ENCODE peak calls at places on chromosome 6, in nine cellular contexts. One of them, this sample, is unnamed.

GRCh38 chr6:157133856-157134255 is 189.5 kb downstream of the TMEM242 start:
- DNase-seq in EL: no peak
- DNase-seq in NCI-H460: no peak
- DNase-seq in hippocampal formation: no peak
- DNase-seq in T-helper 9 cell: no peak
- DNase-seq in nephron progenitor cell: no peak
- DNase-seq in stimulated activated CD8-positive, alpha-beta memory T cell treated with anti-CD3 and anti-CD28 coated beads, Interleukin-2, amount 100 ng/mL, for 48 hours: no peak
- DNase-seq in activated CD4-positive, alpha-beta T cell treated with anti-CD3 and anti-CD28 coated beads for 24 hours: no peak
- DNase-seq in brain pericyte: no peak
- DNase-seq in this sample: no peak

GRCh38 chr6:108164815-108165706 is 761 bp upstream of the NR2E1 start:
- DNase-seq in hippocampal formation: no peak
- DNase-seq in activated CD4-positive, alpha-beta T cell treated with anti-CD3 and anti-CD28 coated beads for 24 hours: no peak
- DNase-seq in brain pericyte: no peak
- DNase-seq in nephron progenitor cell: peak; percentile 41
- DNase-seq in NCI-H460: no peak
- DNase-seq in stimulated activated CD8-positive, alpha-beta memory T cell treated with anti-CD3 and anti-CD28 coated beads, Interleukin-2, amount 100 ng/mL, for 48 hours: no peak
- DNase-seq in T-helper 9 cell: no peak
- DNase-seq in EL: no peak
- DNase-seq in this sample: no peak

GRCh38 chr6:111565316-111566221 is 40.1 kb downstream of the TRAF3IP2 start:
- DNase-seq in EL: no peak
- DNase-seq in brain pericyte: no peak
- DNase-seq in nephron progenitor cell: no peak
- DNase-seq in NCI-H460: no peak
- DNase-seq in stimulated activated CD8-positive, alpha-beta memory T cell treated with anti-CD3 and anti-CD28 coated beads, Interleukin-2, amount 100 ng/mL, for 48 hours: no peak
- DNase-seq in T-helper 9 cell: no peak
- DNase-seq in activated CD4-positive, alpha-beta T cell treated with anti-CD3 and anti-CD28 coated beads for 24 hours: no peak
- DNase-seq in hippocampal formation: no peak
- DNase-seq in this sample: no peak

GRCh38 chr6:44002071-44002590 is 125.1 kb downstream of the MRPL14 start:
- DNase-seq in hippocampal formation: no peak
- DNase-seq in brain pericyte: no peak
- DNase-seq in NCI-H460: no peak
- DNase-seq in activated CD4-positive, alpha-beta T cell treated with anti-CD3 and anti-CD28 coated beads for 24 hours: no peak
- DNase-seq in stimulated activated CD8-positive, alpha-beta memory T cell treated with anti-CD3 and anti-CD28 coated beads, Interleukin-2, amount 100 ng/mL, for 48 hours: no peak
- DNase-seq in T-helper 9 cell: no peak
- DNase-seq in nephron progenitor cell: peak; percentile 74
- DNase-seq in EL: no peak
- DNase-seq in this sample: no peak

GRCh38 chr6:99821164-99821563 is 172.9 kb downstream of the MCHR2 start:
- DNase-seq in hippocampal formation: no peak
- DNase-seq in EL: no peak
- DNase-seq in NCI-H460: no peak
- DNase-seq in T-helper 9 cell: no peak
- DNase-seq in brain pericyte: no peak
- DNase-seq in stimulated activated CD8-positive, alpha-beta memory T cell treated with anti-CD3 and anti-CD28 coated beads, Interleukin-2, amount 100 ng/mL, for 48 hours: no peak
- DNase-seq in activated CD4-positive, alpha-beta T cell treated with anti-CD3 and anti-CD28 coated beads for 24 hours: no peak
- DNase-seq in nephron progenitor cell: no peak
- DNase-seq in this sample: no peak

GRCh38 chr6:31460361-31461025 is 37.5 kb upstream of the MICB start:
- DNase-seq in T-helper 9 cell: no peak
- DNase-seq in nephron progenitor cell: no peak
- DNase-seq in brain pericyte: no peak
- DNase-seq in hippocampal formation: no peak
- DNase-seq in NCI-H460: no peak
- DNase-seq in EL: no peak
- DNase-seq in activated CD4-positive, alpha-beta T cell treated with anti-CD3 and anti-CD28 coated beads for 24 hours: no peak
- DNase-seq in stimulated activated CD8-positive, alpha-beta memory T cell treated with anti-CD3 and anti-CD28 coated beads, Interleukin-2, amount 100 ng/mL, for 48 hours: no peak
- DNase-seq in this sample: no peak

GRCh38 chr6:45923831-45924391 is 91.7 kb downstream of the CLIC5 start:
- DNase-seq in NCI-H460: no peak
- DNase-seq in T-helper 9 cell: no peak
- DNase-seq in EL: peak; percentile 54
- DNase-seq in activated CD4-positive, alpha-beta T cell treated with anti-CD3 and anti-CD28 coated beads for 24 hours: peak; percentile 38
- DNase-seq in brain pericyte: no peak
- DNase-seq in stimulated activated CD8-positive, alpha-beta memory T cell treated with anti-CD3 and anti-CD28 coated beads, Interleukin-2, amount 100 ng/mL, for 48 hours: peak; percentile 32
- DNase-seq in nephron progenitor cell: no peak
- DNase-seq in hippocampal formation: no peak
- DNase-seq in this sample: peak; percentile 65

GRCh38 chr6:53159558-53159957 is 10.9 kb upstream of the GCM1 start:
- DNase-seq in EL: peak; percentile 27
- DNase-seq in nephron progenitor cell: no peak
- DNase-seq in stimulated activated CD8-positive, alpha-beta memory T cell treated with anti-CD3 and anti-CD28 coated beads, Interleukin-2, amount 100 ng/mL, for 48 hours: no peak
- DNase-seq in brain pericyte: no peak
- DNase-seq in NCI-H460: no peak
- DNase-seq in hippocampal formation: no peak
- DNase-seq in T-helper 9 cell: no peak
- DNase-seq in activated CD4-positive, alpha-beta T cell treated with anti-CD3 and anti-CD28 coated beads for 24 hours: no peak
- DNase-seq in this sample: peak; percentile 27

GRCh38 chr6:53837875-53838806 is 43.3 kb downstream of the LRRC1 start:
- DNase-seq in hippocampal formation: peak; percentile 69
- DNase-seq in brain pericyte: no peak
- DNase-seq in T-helper 9 cell: no peak
- DNase-seq in nephron progenitor cell: no peak
- DNase-seq in activated CD4-positive, alpha-beta T cell treated with anti-CD3 and anti-CD28 coated beads for 24 hours: no peak
- DNase-seq in NCI-H460: no peak
- DNase-seq in stimulated activated CD8-positive, alpha-beta memory T cell treated with anti-CD3 and anti-CD28 coated beads, Interleukin-2, amount 100 ng/mL, for 48 hours: no peak
- DNase-seq in EL: no peak
- DNase-seq in this sample: no peak

GRCh38 chr6:31945507-31946369 is at the start of gene CFB:
- DNase-seq in EL: peak; percentile 95
- DNase-seq in brain pericyte: no peak
- DNase-seq in activated CD4-positive, alpha-beta T cell treated with anti-CD3 and anti-CD28 coated beads for 24 hours: no peak
- DNase-seq in T-helper 9 cell: no peak
- DNase-seq in NCI-H460: no peak
- DNase-seq in nephron progenitor cell: no peak
- DNase-seq in stimulated activated CD8-positive, alpha-beta memory T cell treated with anti-CD3 and anti-CD28 coated beads, Interleukin-2, amount 100 ng/mL, for 48 hours: no peak
- DNase-seq in hippocampal formation: no peak
- DNase-seq in this sample: peak; percentile 93

GRCh38 chr6:161919711-161920110 is 645.9 kb upstream of the AGPAT4 start:
- DNase-seq in EL: no peak
- DNase-seq in NCI-H460: no peak
- DNase-seq in brain pericyte: no peak
- DNase-seq in nephron progenitor cell: no peak
- DNase-seq in stimulated activated CD8-positive, alpha-beta memory T cell treated with anti-CD3 and anti-CD28 coated beads, Interleukin-2, amount 100 ng/mL, for 48 hours: no peak
- DNase-seq in T-helper 9 cell: no peak
- DNase-seq in hippocampal formation: no peak
- DNase-seq in activated CD4-positive, alpha-beta T cell treated with anti-CD3 and anti-CD28 coated beads for 24 hours: no peak
- DNase-seq in this sample: no peak

GRCh38 chr6:167968091-167968490 is 29.4 kb upstream of the KIF25 start:
- DNase-seq in activated CD4-positive, alpha-beta T cell treated with anti-CD3 and anti-CD28 coated beads for 24 hours: no peak
- DNase-seq in brain pericyte: no peak
- DNase-seq in EL: peak; percentile 4
- DNase-seq in T-helper 9 cell: no peak
- DNase-seq in stimulated activated CD8-positive, alpha-beta memory T cell treated with anti-CD3 and anti-CD28 coated beads, Interleukin-2, amount 100 ng/mL, for 48 hours: no peak
- DNase-seq in NCI-H460: peak; percentile 8
- DNase-seq in nephron progenitor cell: peak; percentile 46
- DNase-seq in hippocampal formation: no peak
- DNase-seq in this sample: no peak

GRCh38 chr6:39938773-39939381 is 4.6 kb upstream of the MOCS1 start:
- DNase-seq in nephron progenitor cell: no peak
- DNase-seq in stimulated activated CD8-positive, alpha-beta memory T cell treated with anti-CD3 and anti-CD28 coated beads, Interleukin-2, amount 100 ng/mL, for 48 hours: no peak
- DNase-seq in activated CD4-positive, alpha-beta T cell treated with anti-CD3 and anti-CD28 coated beads for 24 hours: no peak
- DNase-seq in NCI-H460: no peak
- DNase-seq in brain pericyte: no peak
- DNase-seq in EL: no peak
- DNase-seq in T-helper 9 cell: no peak
- DNase-seq in hippocampal formation: no peak
- DNase-seq in this sample: no peak

GRCh38 chr6:29748391-29749352 is 25.4 kb downstream of the HLA-F start:
- DNase-seq in NCI-H460: peak; percentile 68
- DNase-seq in stimulated activated CD8-positive, alpha-beta memory T cell treated with anti-CD3 and anti-CD28 coated beads, Interleukin-2, amount 100 ng/mL, for 48 hours: peak; percentile 80
- DNase-seq in activated CD4-positive, alpha-beta T cell treated with anti-CD3 and anti-CD28 coated beads for 24 hours: peak; percentile 73
- DNase-seq in brain pericyte: no peak
- DNase-seq in EL: peak; percentile 89
- DNase-seq in hippocampal formation: peak; percentile 79
- DNase-seq in nephron progenitor cell: peak; percentile 92
- DNase-seq in T-helper 9 cell: peak; percentile 84
- DNase-seq in this sample: peak; percentile 96

GRCh38 chr6:33651947-33652346 is 30.8 kb downstream of the ITPR3 start:
- DNase-seq in brain pericyte: no peak
- DNase-seq in hippocampal formation: no peak
- DNase-seq in T-helper 9 cell: no peak
- DNase-seq in EL: no peak
- DNase-seq in stimulated activated CD8-positive, alpha-beta memory T cell treated with anti-CD3 and anti-CD28 coated beads, Interleukin-2, amount 100 ng/mL, for 48 hours: no peak
- DNase-seq in activated CD4-positive, alpha-beta T cell treated with anti-CD3 and anti-CD28 coated beads for 24 hours: no peak
- DNase-seq in nephron progenitor cell: no peak
- DNase-seq in NCI-H460: no peak
- DNase-seq in this sample: no peak

GRCh38 chr6:82870582-82871172 is 195.0 kb downstream of the UBE3D start:
- DNase-seq in NCI-H460: no peak
- DNase-seq in EL: no peak
- DNase-seq in activated CD4-positive, alpha-beta T cell treated with anti-CD3 and anti-CD28 coated beads for 24 hours: no peak
- DNase-seq in hippocampal formation: no peak
- DNase-seq in stimulated activated CD8-positive, alpha-beta memory T cell treated with anti-CD3 and anti-CD28 coated beads, Interleukin-2, amount 100 ng/mL, for 48 hours: no peak
- DNase-seq in T-helper 9 cell: no peak
- DNase-seq in nephron progenitor cell: no peak
- DNase-seq in brain pericyte: no peak
- DNase-seq in this sample: no peak

GRCh38 chr6:14365393-14365792 is 247.8 kb downstream of the CD83 start:
- DNase-seq in T-helper 9 cell: no peak
- DNase-seq in stimulated activated CD8-positive, alpha-beta memory T cell treated with anti-CD3 and anti-CD28 coated beads, Interleukin-2, amount 100 ng/mL, for 48 hours: no peak
- DNase-seq in hippocampal formation: no peak
- DNase-seq in brain pericyte: no peak
- DNase-seq in nephron progenitor cell: no peak
- DNase-seq in activated CD4-positive, alpha-beta T cell treated with anti-CD3 and anti-CD28 coated beads for 24 hours: no peak
- DNase-seq in EL: peak; percentile 29
- DNase-seq in NCI-H460: no peak
- DNase-seq in this sample: peak; percentile 26

GRCh38 chr6:149275621-149276020 is 41.9 kb upstream of the TAB2 start:
- DNase-seq in nephron progenitor cell: no peak
- DNase-seq in EL: peak; percentile 14
- DNase-seq in hippocampal formation: no peak
- DNase-seq in NCI-H460: no peak
- DNase-seq in T-helper 9 cell: no peak
- DNase-seq in brain pericyte: no peak
- DNase-seq in stimulated activated CD8-positive, alpha-beta memory T cell treated with anti-CD3 and anti-CD28 coated beads, Interleukin-2, amount 100 ng/mL, for 48 hours: no peak
- DNase-seq in activated CD4-positive, alpha-beta T cell treated with anti-CD3 and anti-CD28 coated beads for 24 hours: no peak
- DNase-seq in this sample: no peak

GRCh38 chr6:16747232-16748027 is 13.8 kb downstream of the ATXN1 start:
- DNase-seq in nephron progenitor cell: no peak
- DNase-seq in T-helper 9 cell: no peak
- DNase-seq in stimulated activated CD8-positive, alpha-beta memory T cell treated with anti-CD3 and anti-CD28 coated beads, Interleukin-2, amount 100 ng/mL, for 48 hours: no peak
- DNase-seq in activated CD4-positive, alpha-beta T cell treated with anti-CD3 and anti-CD28 coated beads for 24 hours: no peak
- DNase-seq in hippocampal formation: no peak
- DNase-seq in brain pericyte: no peak
- DNase-seq in EL: peak; percentile 80
- DNase-seq in NCI-H460: no peak
- DNase-seq in this sample: peak; percentile 66

GRCh38 chr6:89434954-89435353 is 2.0 kb downstream of the ANKRD6 start:
- DNase-seq in nephron progenitor cell: no peak
- DNase-seq in brain pericyte: no peak
- DNase-seq in EL: no peak
- DNase-seq in T-helper 9 cell: no peak
- DNase-seq in hippocampal formation: no peak
- DNase-seq in stimulated activated CD8-positive, alpha-beta memory T cell treated with anti-CD3 and anti-CD28 coated beads, Interleukin-2, amount 100 ng/mL, for 48 hours: no peak
- DNase-seq in NCI-H460: no peak
- DNase-seq in activated CD4-positive, alpha-beta T cell treated with anti-CD3 and anti-CD28 coated beads for 24 hours: no peak
- DNase-seq in this sample: no peak

This sample was measured in AG08395.